ENCODE peak calls at places on chromosome 5, in six cellular contexts. R is HS-27A, K is RWPE2, O is progenitor cell of endocrine pancreas, U is NCI-H2081, H is NAMALWA. J is an unnamed sample.
A peak's percentile ranks its signal among the peaks of the same experiment; 100 is the strongest.

GRCh38 chr5:25459082-25459481 is 814.3 kb upstream of the CDH10 start:
- DNase-seq in R (no peak), K (no peak), O (no peak), U (no peak), H (no peak), J (no peak)

GRCh38 chr5:180601591-180602480 is 10.5 kb upstream of the SCGB3A1 start:
- DNase-seq in R (no peak), K (peak; percentile 66), O (no peak), U (no peak), H (no peak), J (peak; percentile 19)

GRCh38 chr5:10564838-10565784 is 1.2 kb downstream of the ANKRD33B start:
- DNase-seq in R (no peak), K (peak; percentile 75), O (no peak), U (no peak), H (peak; percentile 39), J (peak; percentile 88)

GRCh38 chr5:20248102-20248501 is 260.1 kb upstream of the CDH18 start:
- DNase-seq in R (no peak), K (no peak), O (no peak), U (no peak), H (no peak), J (no peak)

GRCh38 chr5:56941981-56942380 is 9.9 kb downstream of the MIER3 start:
- DNase-seq in R (no peak), K (no peak), O (no peak), U (no peak), H (no peak), J (no peak)

GRCh38 chr5:10233505-10233904 is 16.2 kb downstream of the ATPSCKMT start:
- DNase-seq in R (peak; percentile 69), K (no peak), O (peak; percentile 36), U (peak; percentile 13), H (no peak), J (no peak)

GRCh38 chr5:150000990-150001659 is 586 bp downstream of the HMGXB3 start:
- DNase-seq in R (no peak), K (no peak), O (peak; percentile 26), U (no peak), H (peak; percentile 63), J (peak; percentile 58)

GRCh38 chr5:27706832-27707231 is 668.4 kb upstream of the CDH9 start:
- DNase-seq in R (no peak), K (no peak), O (no peak), U (no peak), H (no peak), J (no peak)

GRCh38 chr5:154179846-154180710 is 10.5 kb upstream of the GALNT10 start:
- DNase-seq in R (no peak), K (no peak), O (no peak), U (peak; percentile 67), H (peak; percentile 76), J (no peak)

GRCh38 chr5:150208187-150209015 is 18.5 kb downstream of the SLC6A7 start:
- DNase-seq in R (peak; percentile 1), K (no peak), O (no peak), U (no peak), H (no peak), J (no peak)

GRCh38 chr5:166285385-166285784 is 2006.1 kb upstream of the WWC1 start:
- DNase-seq in R (no peak), K (no peak), O (no peak), U (no peak), H (no peak), J (no peak)

GRCh38 chr5:78269088-78269703 is 25.3 kb downstream of the AP3B1 start:
- DNase-seq in R (no peak), K (no peak), O (no peak), U (no peak), H (peak; percentile 51), J (no peak)

GRCh38 chr5:138668981-138669380 is 84.2 kb upstream of the CTNNA1 start:
- DNase-seq in R (no peak), K (no peak), O (no peak), U (no peak), H (no peak), J (no peak)

GRCh38 chr5:140588311-140589070 is 23.9 kb downstream of the SLC35A4 start:
- DNase-seq in R (no peak), K (no peak), O (no peak), U (no peak), H (no peak), J (no peak)

GRCh38 chr5:76114192-76114795 is 31.1 kb downstream of the SV2C start:
- DNase-seq in R (no peak), K (no peak), O (no peak), U (no peak), H (no peak), J (no peak)

GRCh38 chr5:169762338-169763095 is 125.4 kb downstream of the DOCK2 start:
- DNase-seq in R (peak; percentile 46), K (no peak), O (no peak), U (no peak), H (no peak), J (no peak)

GRCh38 chr5:60223342-60223741 is 329.8 kb upstream of the PDE4D start:
- DNase-seq in R (no peak), K (no peak), O (no peak), U (no peak), H (no peak), J (no peak)

GRCh38 chr5:914612-915011 is 21.9 kb downstream of the TRIP13 start:
- DNase-seq in R (no peak), K (no peak), O (no peak), U (no peak), H (no peak), J (no peak)

GRCh38 chr5:54835642-54836041 is 149.8 kb downstream of the ESM1 start:
- DNase-seq in R (no peak), K (no peak), O (no peak), U (no peak), H (no peak), J (no peak)

GRCh38 chr5:31536873-31537272 is 4.8 kb downstream of the C5orf22 start:
- DNase-seq in R (no peak), K (no peak), O (no peak), U (no peak), H (no peak), J (no peak)

GRCh38 chr5:175392236-175392635 is 51.7 kb downstream of the DRD1 start:
- DNase-seq in R (no peak), K (no peak), O (no peak), U (no peak), H (no peak), J (no peak)

GRCh38 chr5:54959673-54960418 is 25.5 kb downstream of the ESM1 start:
- DNase-seq in R (no peak), K (no peak), O (no peak), U (no peak), H (peak; percentile 49), J (no peak)

GRCh38 chr5:149656576-149657182 is 73.4 kb upstream of the PPARGC1B start:
- DNase-seq in R (no peak), K (peak; percentile 26), O (peak; percentile 22), U (peak; percentile 36), H (peak; percentile 79), J (peak; percentile 31)

GRCh38 chr5:83007755-83008154 is 69.4 kb downstream of the TMEM167A start:
- DNase-seq in R (no peak), K (no peak), O (no peak), U (no peak), H (no peak), J (no peak)

GRCh38 chr5:12865529-12865928 is 961.3 kb upstream of the CTNND2 start:
- DNase-seq in R (peak; percentile 60), K (no peak), O (no peak), U (no peak), H (no peak), J (no peak)

GRCh38 chr5:107466233-107466769 is 204.4 kb downstream of the EFNA5 start:
- DNase-seq in R (peak; percentile 46), K (peak; percentile 95), O (no peak), U (no peak), H (no peak), J (no peak)

GRCh38 chr5:174733091-174733690 is 8.8 kb downstream of the MSX2 start:
- DNase-seq in R (no peak), K (no peak), O (no peak), U (no peak), H (no peak), J (no peak)

GRCh38 chr5:58987193-58987592 is 404.3 kb downstream of the RAB3C start:
- DNase-seq in R (no peak), K (no peak), O (no peak), U (no peak), H (no peak), J (no peak)

GRCh38 chr5:177981296-177982071 is 14.6 kb downstream of the PROP1 start:
- DNase-seq in R (no peak), K (no peak), O (no peak), U (no peak), H (no peak), J (no peak)

GRCh38 chr5:154773314-154773713 is 18.1 kb downstream of the LARP1 start:
- DNase-seq in R (no peak), K (no peak), O (no peak), U (no peak), H (no peak), J (no peak)

GRCh38 chr5:65327582-65327981 is 154.1 kb downstream of the ADAMTS6 start:
- DNase-seq in R (no peak), K (no peak), O (no peak), U (no peak), H (no peak), J (no peak)

GRCh38 chr5:41637424-41637823 is 127.0 kb upstream of the PLCXD3 start:
- DNase-seq in R (no peak), K (no peak), O (no peak), U (no peak), H (no peak), J (no peak)

GRCh38 chr5:118326496-118327045 is 661.8 kb downstream of the DTWD2 start:
- DNase-seq in R (no peak), K (no peak), O (no peak), U (no peak), H (no peak), J (no peak)

GRCh38 chr5:94218374-94218773 is 400.0 kb downstream of the KIAA0825 start:
- DNase-seq in R (peak; percentile 84), K (no peak), O (no peak), U (no peak), H (no peak), J (no peak)

GRCh38 chr5:3216386-3216785 is 379.2 kb upstream of the IRX1 start:
- DNase-seq in R (no peak), K (no peak), O (no peak), U (no peak), H (no peak), J (no peak)

GRCh38 chr5:59789894-59790293 is 103.6 kb downstream of the PDE4D start:
- DNase-seq in R (no peak), K (no peak), O (no peak), U (no peak), H (no peak), J (no peak)

GRCh38 chr5:6719896-6720560 is 6.8 kb downstream of the TENT4A start:
- DNase-seq in R (no peak), K (no peak), O (no peak), U (no peak), H (peak; percentile 65), J (no peak)

GRCh38 chr5:6837519-6838110 is 124.4 kb downstream of the TENT4A start:
- DNase-seq in R (no peak), K (no peak), O (no peak), U (no peak), H (peak; percentile 78), J (peak; percentile 18)

GRCh38 chr5:3325811-3326568 is 269.6 kb upstream of the IRX1 start:
- DNase-seq in R (no peak), K (no peak), O (no peak), U (no peak), H (no peak), J (no peak)

J was measured in upper lobe of left lung.